ENCODE peak calls at places on chromosome 14, in six cellular contexts. T, U, B, C, Z and L are unnamed samples.

GRCh38 chr14:96627811-96628775 is 125.9 kb downstream of the PAPOLA start:
- DNase-seq in T (no peak), U (peak; percentile 8), B (no peak), C (no peak), Z (no peak), L (no peak)

GRCh38 chr14:96902004-96902403 is 104.8 kb downstream of the VRK1 start:
- DNase-seq in T (no peak), U (no peak), B (no peak), C (no peak), Z (no peak), L (no peak)

GRCh38 chr14:24135584-24135833 is 485 bp upstream of the PSME1 start:
- DNase-seq in T (no peak), U (no peak), B (no peak), C (no peak), Z (no peak), L (no peak)

GRCh38 chr14:99040711-99041110 is 231.3 kb downstream of the BCL11B start:
- DNase-seq in T (no peak), U (no peak), B (no peak), C (no peak), Z (no peak), L (no peak)

GRCh38 chr14:104549536-104550339 is 29.8 kb upstream of the C14orf180 start:
- DNase-seq in T (no peak), U (no peak), B (no peak), C (no peak), Z (no peak), L (no peak)

GRCh38 chr14:100317897-100318808 is 5.0 kb upstream of the SLC25A47 start:
- DNase-seq in T (no peak), U (no peak), B (peak; percentile 49), C (peak; percentile 82), Z (peak; percentile 71), L (no peak)

GRCh38 chr14:91383439-91383838 is 34.2 kb downstream of the CCDC88C start:
- DNase-seq in T (no peak), U (no peak), B (no peak), C (no peak), Z (no peak), L (no peak)

GRCh38 chr14:100864960-100865681 is 38.4 kb downstream of the RTL1 start:
- DNase-seq in T (no peak), U (no peak), B (peak; percentile 69), C (peak; percentile 2), Z (no peak), L (no peak)

GRCh38 chr14:26598081-26598671 is 343 bp upstream of the NOVA1 start:
- DNase-seq in T (no peak), U (peak; percentile 83), B (peak; percentile 94), C (peak; percentile 73), Z (peak; percentile 79), L (peak; percentile 16)

GRCh38 chr14:20278414-20278813 is 27.3 kb downstream of the TTC5 start:
- DNase-seq in T (no peak), U (no peak), B (peak; percentile 31), C (no peak), Z (peak; percentile 17), L (no peak)

GRCh38 chr14:89534896-89535615 is 118.0 kb upstream of the FOXN3 start:
- DNase-seq in T (peak; percentile 31), U (no peak), B (peak; percentile 34), C (no peak), Z (no peak), L (peak; percentile 33)

GRCh38 chr14:28770574-28770973 is 4.0 kb downstream of the FOXG1 start:
- DNase-seq in T (no peak), U (no peak), B (no peak), C (no peak), Z (no peak), L (no peak)

GRCh38 chr14:20498622-20499021 is 6.7 kb upstream of the RNASE10 start:
- DNase-seq in T (no peak), U (no peak), B (no peak), C (no peak), Z (no peak), L (no peak)

GRCh38 chr14:67674139-67674479 is 323 bp downstream of the VTI1B start:
- DNase-seq in T (no peak), U (peak; percentile 63), B (peak; percentile 40), C (peak; percentile 84), Z (peak; percentile 67), L (no peak)

GRCh38 chr14:68824517-68825347 is 31.9 kb upstream of the ZFP36L1 start:
- DNase-seq in T (no peak), U (peak; percentile 69), B (peak; percentile 79), C (peak; percentile 89), Z (peak; percentile 90), L (no peak)

GRCh38 chr14:70002589-70003240 is 123.5 kb downstream of the SMOC1 start:
- DNase-seq in T (no peak), U (no peak), B (no peak), C (no peak), Z (peak; percentile 18), L (no peak)

GRCh38 chr14:101876539-101876938 is 87.8 kb upstream of the DYNC1H1 start:
- DNase-seq in T (peak; percentile 48), U (peak; percentile 83), B (peak; percentile 93), C (peak; percentile 65), Z (peak; percentile 42), L (no peak)

GRCh38 chr14:32413967-32414640 is 85.0 kb downstream of the AKAP6 start:
- DNase-seq in T (no peak), U (no peak), B (no peak), C (no peak), Z (no peak), L (no peak)

GRCh38 chr14:68527329-68527851 is 265.5 kb downstream of the ZFP36L1 start:
- DNase-seq in T (no peak), U (peak; percentile 43), B (no peak), C (no peak), Z (peak; percentile 75), L (no peak)

GRCh38 chr14:95434161-95434560 is 82.3 kb downstream of the SYNE3 start:
- DNase-seq in T (no peak), U (no peak), B (no peak), C (no peak), Z (no peak), L (no peak)

GRCh38 chr14:102215071-102215470 is 75.4 kb downstream of the WDR20 start:
- DNase-seq in T (no peak), U (no peak), B (peak; percentile 85), C (no peak), Z (no peak), L (no peak)

GRCh38 chr14:35388656-35389314 is 15.8 kb downstream of the NFKBIA start:
- DNase-seq in T (no peak), U (no peak), B (no peak), C (no peak), Z (no peak), L (no peak)

GRCh38 chr14:100147181-100147631 is 12.2 kb downstream of the DEGS2 start:
- DNase-seq in T (no peak), U (no peak), B (no peak), C (peak; percentile 60), Z (no peak), L (no peak)

DNA sequence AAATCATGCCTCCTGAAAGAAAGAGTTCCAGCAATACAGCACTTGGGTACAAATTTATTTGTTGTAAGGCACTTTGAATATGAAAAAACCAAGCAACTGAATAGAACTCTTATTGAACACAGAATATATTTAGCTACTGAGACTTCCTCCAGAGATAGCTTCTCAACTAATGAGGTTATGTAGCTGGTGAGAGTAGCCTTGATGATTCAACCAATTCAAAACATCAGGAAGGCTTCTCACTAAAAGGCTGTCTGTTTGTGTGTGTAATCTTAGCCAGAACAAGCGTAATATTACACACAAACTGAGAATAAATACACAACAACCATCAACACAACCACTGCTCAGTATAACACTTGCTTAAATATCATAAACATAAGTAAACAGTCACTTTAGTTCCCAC is 20.4 kb downstream of the EIF2B2 start:
- DNase-seq in T (no peak), U (no peak), B (no peak), C (no peak), Z (no peak), L (no peak)
- TF ChIP-seq CTCF in T (no peak), U (no peak), B (no peak), C (no peak), Z (no peak), L (no peak)

GRCh38 chr14:53226553-53226952 is 73.4 kb upstream of the DDHD1 start:
- DNase-seq in T (no peak), U (no peak), B (peak; percentile 89), C (no peak), Z (no peak), L (no peak)

GRCh38 chr14:53228966-53229365 is 75.8 kb upstream of the DDHD1 start:
- DNase-seq in T (no peak), U (no peak), B (no peak), C (no peak), Z (no peak), L (no peak)

GRCh38 chr14:53231166-53231565 is 78.0 kb upstream of the DDHD1 start:
- DNase-seq in T (no peak), U (no peak), B (no peak), C (no peak), Z (no peak), L (no peak)

DNA sequence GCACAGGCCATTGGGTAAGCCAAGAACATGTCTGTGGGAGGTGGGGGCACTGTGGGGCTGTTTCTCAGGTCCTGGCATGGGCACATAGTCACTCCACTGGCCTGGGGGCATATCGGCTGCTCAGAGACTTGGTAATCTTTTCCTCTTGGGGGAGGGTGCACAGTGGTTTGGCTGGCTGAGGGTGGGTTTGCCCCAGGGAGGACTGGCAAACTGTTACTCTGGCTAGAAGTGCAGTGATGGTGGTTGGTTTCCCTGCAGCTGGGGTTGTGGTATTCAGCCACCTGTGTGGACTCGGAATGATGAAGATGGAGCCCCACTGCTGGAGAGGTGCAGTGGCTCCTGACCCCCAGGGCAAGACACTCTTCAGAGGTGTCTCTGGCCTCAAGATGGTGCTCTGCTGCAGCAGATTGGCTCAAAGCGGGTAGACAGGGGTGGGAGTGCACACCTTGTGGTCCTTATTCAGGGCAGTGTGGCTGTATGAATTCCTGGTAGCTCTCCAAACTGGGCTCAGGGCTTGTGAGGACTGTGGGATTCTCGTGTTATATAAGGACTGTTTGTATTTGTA is 74.1 kb upstream of the DDHD1 start:
- DNase-seq in T (no peak), U (no peak), B (no peak), C (no peak), Z (no peak), L (no peak)
- H3K4me3 ChIP-seq in T (no peak overlapping the region), U (no peak overlapping the region), B (no peak overlapping the region), C (no peak overlapping the region), Z (no peak overlapping the region), L (no peak overlapping the region)

DNA sequence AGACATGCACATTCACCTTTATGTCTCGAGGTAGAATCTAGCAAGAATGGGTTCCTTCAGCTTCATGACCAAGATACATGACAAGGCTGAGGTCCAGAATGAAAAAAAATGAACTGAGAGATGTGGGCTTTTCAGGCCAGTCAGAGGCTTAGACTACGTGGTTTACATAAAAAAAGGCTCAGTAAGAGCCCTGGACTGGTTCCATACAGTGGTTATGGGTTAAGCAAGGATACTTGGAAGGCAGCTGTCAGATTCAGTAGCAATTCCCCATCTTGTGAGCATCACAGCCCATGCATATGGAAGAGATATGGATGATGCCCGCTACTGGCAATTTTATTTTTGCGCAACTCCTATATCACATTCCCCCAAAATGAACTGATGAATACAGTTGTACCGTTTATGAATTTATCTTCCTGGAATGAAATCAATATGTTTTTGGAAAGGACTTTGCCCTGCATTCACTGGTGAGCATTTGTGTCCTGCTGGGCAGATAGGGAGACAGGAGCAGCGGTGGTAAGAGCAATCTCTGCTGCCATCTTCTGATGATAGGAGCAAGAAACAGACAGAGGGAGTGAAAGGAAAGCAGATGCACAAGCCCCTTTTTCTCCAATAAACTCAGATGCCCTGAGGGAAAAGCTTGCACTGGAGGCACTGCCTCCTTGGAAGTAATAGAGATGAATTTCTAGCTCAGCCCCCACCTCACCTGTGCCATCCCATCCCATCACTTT is 280.4 kb downstream of the GALC start:
- DNase-seq in T (no peak), U (no peak), B (peak; percentile 2), C (no peak), Z (no peak), L (no peak)
- TF ChIP-seq CTCF in T (no peak), U (no peak), B (no peak), C (no peak), Z (no peak), L (no peak)

GRCh38 chr14:73248294-73248868 is 11.1 kb downstream of the PAPLN start:
- DNase-seq in T (no peak), U (no peak), B (peak; percentile 56), C (no peak), Z (no peak), L (no peak)
- H3K4me3 ChIP-seq in T (no peak overlapping the region), U (no peak overlapping the region), B (no peak overlapping the region), C (no peak overlapping the region), Z (no peak overlapping the region), L (no peak overlapping the region)